ENCODE peak calls at places on chromosomes 12 and 14, in four cellular contexts. One of them, this sample, is unnamed.

GRCh38 chr12:111529424-111530368 is 69.4 kb downstream of the ATXN2 start:
- DNase-seq in ecto neural progenitor cell: peak; percentile 76
- DNase-seq in RWPE2: no peak
- DNase-seq in ascending aorta: no peak
- DNase-seq in this sample: no peak

GRCh38 chr12:97575792-97576191 is 113.2 kb downstream of the RMST start:
- DNase-seq in RWPE2: no peak
- DNase-seq in ecto neural progenitor cell: no peak
- DNase-seq in ascending aorta: no peak
- DNase-seq in this sample: no peak

GRCh38 chr12:17060260-17060659 is 454.3 kb upstream of the LMO3 start:
- DNase-seq in RWPE2: no peak
- DNase-seq in ecto neural progenitor cell: no peak
- DNase-seq in ascending aorta: no peak
- DNase-seq in this sample: no peak

GRCh38 chr14:76717508-76717907 is 43.8 kb upstream of the VASH1 start:
- DNase-seq in ecto neural progenitor cell: no peak
- DNase-seq in ascending aorta: no peak
- DNase-seq in RWPE2: no peak
- DNase-seq in this sample: no peak

GRCh38 chr12:50786498-50787231 is 22.8 kb downstream of the ATF1 start:
- DNase-seq in RWPE2: peak; percentile 86
- DNase-seq in ascending aorta: no peak
- DNase-seq in ecto neural progenitor cell: no peak
- DNase-seq in this sample: no peak

GRCh38 chr14:64581817-64582216 is 32.1 kb downstream of the PPP1R36 start:
- DNase-seq in ascending aorta: no peak
- DNase-seq in ecto neural progenitor cell: no peak
- DNase-seq in RWPE2: no peak
- DNase-seq in this sample: no peak

GRCh38 chr12:94997061-94997460 is 6.4 kb downstream of the NDUFA12 start:
- DNase-seq in ascending aorta: no peak
- DNase-seq in RWPE2: no peak
- DNase-seq in ecto neural progenitor cell: no peak
- DNase-seq in this sample: no peak

GRCh38 chr14:33063521-33063920 is 124.8 kb downstream of the NPAS3 start:
- DNase-seq in ecto neural progenitor cell: no peak
- DNase-seq in RWPE2: no peak
- DNase-seq in ascending aorta: no peak
- DNase-seq in this sample: no peak

GRCh38 chr12:114678028-114678427 is 5.9 kb downstream of the TBX3 start:
- DNase-seq in ascending aorta: no peak
- DNase-seq in RWPE2: no peak
- DNase-seq in ecto neural progenitor cell: no peak
- DNase-seq in this sample: no peak

GRCh38 chr12:107478881-107479280 is 206.7 kb upstream of the PWP1 start:
- DNase-seq in ecto neural progenitor cell: no peak
- DNase-seq in ascending aorta: no peak
- DNase-seq in RWPE2: no peak
- DNase-seq in this sample: no peak

GRCh38 chr14:101636081-101636560 is 74.8 kb downstream of the DIO3 start:
- DNase-seq in ascending aorta: no peak
- DNase-seq in RWPE2: no peak
- DNase-seq in ecto neural progenitor cell: no peak
- DNase-seq in this sample: no peak

GRCh38 chr14:51006781-51007211 is 62.5 kb upstream of the PYGL start:
- DNase-seq in ecto neural progenitor cell: peak; percentile 56
- DNase-seq in ascending aorta: no peak
- DNase-seq in RWPE2: no peak
- DNase-seq in this sample: no peak

GRCh38 chr12:90909069-90909676 is 45.8 kb downstream of the CCER1 start:
- DNase-seq in ascending aorta: no peak
- DNase-seq in RWPE2: no peak
- DNase-seq in ecto neural progenitor cell: no peak
- DNase-seq in this sample: no peak

GRCh38 chr12:54360717-54361456 is 3.4 kb downstream of the GPR84 start:
- DNase-seq in ascending aorta: no peak
- DNase-seq in ecto neural progenitor cell: peak; percentile 92
- DNase-seq in RWPE2: no peak
- DNase-seq in this sample: no peak

GRCh38 chr12:76450690-76451089 is 102.5 kb upstream of the BBS10 start:
- DNase-seq in ecto neural progenitor cell: no peak
- DNase-seq in ascending aorta: no peak
- DNase-seq in RWPE2: no peak
- DNase-seq in this sample: no peak

GRCh38 chr14:91019673-91020072 is 40.8 kb downstream of the RPS6KA5 start:
- DNase-seq in ecto neural progenitor cell: no peak
- DNase-seq in RWPE2: no peak
- DNase-seq in ascending aorta: no peak
- DNase-seq in this sample: no peak

GRCh38 chr12:647039-647712 is 16.1 kb downstream of the NINJ2 start:
- DNase-seq in ecto neural progenitor cell: no peak
- DNase-seq in ascending aorta: no peak
- DNase-seq in RWPE2: no peak
- DNase-seq in this sample: no peak

GRCh38 chr12:63863658-63864455 is 19.4 kb downstream of the SRGAP1 start:
- DNase-seq in ecto neural progenitor cell: no peak
- DNase-seq in ascending aorta: no peak
- DNase-seq in RWPE2: no peak
- DNase-seq in this sample: no peak

GRCh38 chr14:22847661-22848341 is 11.4 kb downstream of the MMP14 start:
- DNase-seq in ascending aorta: no peak
- DNase-seq in RWPE2: no peak
- DNase-seq in ecto neural progenitor cell: no peak
- DNase-seq in this sample: no peak

GRCh38 chr14:102500190-102500661 is 9.3 kb downstream of the ANKRD9 start:
- DNase-seq in ecto neural progenitor cell: no peak
- DNase-seq in ascending aorta: peak; percentile 64
- DNase-seq in RWPE2: peak; percentile 94
- DNase-seq in this sample: no peak

GRCh38 chr12:120720234-120720968 is 5.2 kb upstream of the ACADS start:
- DNase-seq in ecto neural progenitor cell: no peak
- DNase-seq in RWPE2: no peak
- DNase-seq in ascending aorta: no peak
- DNase-seq in this sample: no peak

GRCh38 chr12:122282066-122282465 is 15.8 kb upstream of the VPS33A start:
- DNase-seq in ascending aorta: no peak
- DNase-seq in RWPE2: no peak
- DNase-seq in ecto neural progenitor cell: no peak
- DNase-seq in this sample: no peak

GRCh38 chr14:35420036-35420811 is 15.7 kb upstream of the NFKBIA start:
- DNase-seq in RWPE2: no peak
- DNase-seq in ecto neural progenitor cell: no peak
- DNase-seq in ascending aorta: no peak
- DNase-seq in this sample: no peak

GRCh38 chr12:100826323-100826722 is 31.7 kb downstream of the ANO4 start:
- DNase-seq in ascending aorta: no peak
- DNase-seq in RWPE2: no peak
- DNase-seq in ecto neural progenitor cell: peak; percentile 69
- DNase-seq in this sample: no peak

GRCh38 chr12:92432724-92433281 is 270.0 kb upstream of the PLEKHG7 start:
- DNase-seq in ascending aorta: no peak
- DNase-seq in RWPE2: no peak
- DNase-seq in ecto neural progenitor cell: no peak
- DNase-seq in this sample: no peak

GRCh38 chr12:123478762-123479161 is 20.8 kb downstream of the SNRNP35 start:
- DNase-seq in ecto neural progenitor cell: no peak
- DNase-seq in ascending aorta: peak; percentile 72
- DNase-seq in RWPE2: no peak
- DNase-seq in this sample: no peak

GRCh38 chr12:94240171-94240570 is 91.8 kb downstream of the PLXNC1 start:
- DNase-seq in RWPE2: no peak
- DNase-seq in ascending aorta: no peak
- DNase-seq in ecto neural progenitor cell: peak; percentile 1
- DNase-seq in this sample: no peak

GRCh38 chr14:78836777-78837176 is 666.6 kb downstream of the NRXN3 start:
- DNase-seq in ascending aorta: no peak
- DNase-seq in ecto neural progenitor cell: peak; percentile 57
- DNase-seq in RWPE2: no peak
- DNase-seq in this sample: no peak

GRCh38 chr12:24069532-24070395 is 120.3 kb upstream of the SOX5 start:
- DNase-seq in ecto neural progenitor cell: peak; percentile 71
- DNase-seq in RWPE2: no peak
- DNase-seq in ascending aorta: no peak
- DNase-seq in this sample: no peak

GRCh38 chr12:2205961-2206360 is 153.2 kb downstream of the CACNA1C start:
- DNase-seq in RWPE2: no peak
- DNase-seq in ecto neural progenitor cell: no peak
- DNase-seq in ascending aorta: no peak
- DNase-seq in this sample: no peak

GRCh38 chr14:76917158-76917596 is 91.0 kb downstream of the LRRC74A start:
- DNase-seq in ecto neural progenitor cell: peak; percentile 81
- DNase-seq in RWPE2: no peak
- DNase-seq in ascending aorta: no peak
- DNase-seq in this sample: no peak

GRCh38 chr14:90781344-90781761 is 34.9 kb downstream of the TTC7B start:
- DNase-seq in ecto neural progenitor cell: peak; percentile 30
- DNase-seq in ascending aorta: no peak
- DNase-seq in RWPE2: peak; percentile 59
- DNase-seq in this sample: no peak

GRCh38 chr14:37673439-37673838 is 78.0 kb downstream of the TTC6 start:
- DNase-seq in ascending aorta: no peak
- DNase-seq in RWPE2: no peak
- DNase-seq in ecto neural progenitor cell: no peak
- DNase-seq in this sample: no peak

GRCh38 chr12:9870311-9870866 is 1.2 kb upstream of the CLEC2B start:
- DNase-seq in ecto neural progenitor cell: no peak
- DNase-seq in RWPE2: no peak
- DNase-seq in ascending aorta: no peak
- DNase-seq in this sample: no peak

GRCh38 chr14:94081386-94081820 is 293 bp downstream of the IFI27L1 start:
- DNase-seq in ecto neural progenitor cell: no peak
- DNase-seq in RWPE2: no peak
- DNase-seq in ascending aorta: no peak
- DNase-seq in this sample: no peak

GRCh38 chr12:46959484-46959883 is 119.9 kb upstream of the PCED1B start:
- DNase-seq in ascending aorta: no peak
- DNase-seq in ecto neural progenitor cell: no peak
- DNase-seq in RWPE2: no peak
- DNase-seq in this sample: no peak

GRCh38 chr12:132477009-132477702 is 12.8 kb upstream of the FBRSL1 start:
- DNase-seq in RWPE2: no peak
- DNase-seq in ascending aorta: no peak
- DNase-seq in ecto neural progenitor cell: no peak
- DNase-seq in this sample: no peak